ENCODE peak calls at places on chromosomes 4 and X, in nine cellular contexts. One of them, this sample, is unnamed.

GRCh38 chrX:23434356-23434884 is 99.8 kb downstream of the PTCHD1 start:
- DNase-seq in fibroblast of lung: peak; percentile 95
- DNase-seq in suprapubic skin: peak; percentile 74
- DNase-seq in lower lobe of right lung: peak; percentile 65
- DNase-seq in cardiac muscle cell: peak; percentile 94
- DNase-seq in body of pancreas: peak; percentile 62
- DNase-seq in adrenal gland: peak; percentile 46
- DNase-seq in left ventricle myocardium inferior: peak; percentile 77
- DNase-seq in neural progenitor cell: peak; percentile 26
- DNase-seq in this sample: no peak

GRCh38 chr4:147969573-147969972 is 237.7 kb downstream of the ARHGAP10 start:
- DNase-seq in cardiac muscle cell: no peak
- DNase-seq in suprapubic skin: no peak
- DNase-seq in fibroblast of lung: no peak
- DNase-seq in neural progenitor cell: no peak
- DNase-seq in left ventricle myocardium inferior: no peak
- DNase-seq in adrenal gland: peak; percentile 65
- DNase-seq in body of pancreas: no peak
- DNase-seq in lower lobe of right lung: no peak
- DNase-seq in this sample: no peak

GRCh38 chr4:82284475-82284857 is 89.3 kb downstream of the HNRNPD start:
- DNase-seq in cardiac muscle cell: no peak
- DNase-seq in adrenal gland: no peak
- DNase-seq in lower lobe of right lung: no peak
- DNase-seq in neural progenitor cell: no peak
- DNase-seq in suprapubic skin: no peak
- DNase-seq in body of pancreas: no peak
- DNase-seq in fibroblast of lung: peak; percentile 30
- DNase-seq in left ventricle myocardium inferior: no peak
- DNase-seq in this sample: no peak

GRCh38 chrX:154002215-154002719 is 17.4 kb downstream of the IRAK1 start:
- DNase-seq in left ventricle myocardium inferior: peak; percentile 27
- DNase-seq in fibroblast of lung: peak; percentile 80
- DNase-seq in adrenal gland: peak; percentile 75
- DNase-seq in body of pancreas: no peak
- DNase-seq in lower lobe of right lung: peak; percentile 70
- DNase-seq in suprapubic skin: no peak
- DNase-seq in cardiac muscle cell: peak; percentile 44
- DNase-seq in neural progenitor cell: peak; percentile 30
- DNase-seq in this sample: peak; percentile 69

GRCh38 chr4:152431287-152431686 is 104.6 kb downstream of the FBXW7 start:
- DNase-seq in left ventricle myocardium inferior: no peak
- DNase-seq in fibroblast of lung: no peak
- DNase-seq in adrenal gland: no peak
- DNase-seq in body of pancreas: no peak
- DNase-seq in suprapubic skin: no peak
- DNase-seq in neural progenitor cell: no peak
- DNase-seq in cardiac muscle cell: no peak
- DNase-seq in lower lobe of right lung: no peak
- DNase-seq in this sample: no peak

GRCh38 chrX:117989512-117989911 is 127.1 kb downstream of the KLHL13 start:
- DNase-seq in body of pancreas: no peak
- DNase-seq in neural progenitor cell: no peak
- DNase-seq in suprapubic skin: no peak
- DNase-seq in fibroblast of lung: peak; percentile 47
- DNase-seq in left ventricle myocardium inferior: no peak
- DNase-seq in lower lobe of right lung: no peak
- DNase-seq in cardiac muscle cell: no peak
- DNase-seq in adrenal gland: no peak
- DNase-seq in this sample: no peak

GRCh38 chr4:123477804-123478209 is 81.2 kb downstream of the SPRY1 start:
- DNase-seq in suprapubic skin: no peak
- DNase-seq in fibroblast of lung: peak; percentile 66
- DNase-seq in lower lobe of right lung: no peak
- DNase-seq in cardiac muscle cell: peak; percentile 86
- DNase-seq in adrenal gland: no peak
- DNase-seq in neural progenitor cell: no peak
- DNase-seq in body of pancreas: no peak
- DNase-seq in left ventricle myocardium inferior: no peak
- DNase-seq in this sample: peak; percentile 70

GRCh38 chr4:29310252-29310651 is 1409.9 kb upstream of the PCDH7 start:
- DNase-seq in body of pancreas: no peak
- DNase-seq in neural progenitor cell: no peak
- DNase-seq in cardiac muscle cell: no peak
- DNase-seq in left ventricle myocardium inferior: no peak
- DNase-seq in suprapubic skin: no peak
- DNase-seq in lower lobe of right lung: no peak
- DNase-seq in adrenal gland: no peak
- DNase-seq in fibroblast of lung: no peak
- DNase-seq in this sample: no peak

GRCh38 chr4:30380404-30380998 is 339.7 kb upstream of the PCDH7 start:
- DNase-seq in lower lobe of right lung: no peak
- DNase-seq in adrenal gland: no peak
- DNase-seq in cardiac muscle cell: peak; percentile 81
- DNase-seq in neural progenitor cell: peak; percentile 82
- DNase-seq in left ventricle myocardium inferior: no peak
- DNase-seq in body of pancreas: peak; percentile 51
- DNase-seq in fibroblast of lung: peak; percentile 73
- DNase-seq in suprapubic skin: no peak
- DNase-seq in this sample: no peak

GRCh38 chr4:168451744-168452394 is 28.4 kb downstream of the DDX60L start:
- DNase-seq in body of pancreas: no peak
- DNase-seq in suprapubic skin: no peak
- DNase-seq in neural progenitor cell: no peak
- DNase-seq in fibroblast of lung: peak; percentile 85
- DNase-seq in left ventricle myocardium inferior: no peak
- DNase-seq in lower lobe of right lung: no peak
- DNase-seq in adrenal gland: no peak
- DNase-seq in cardiac muscle cell: peak; percentile 65
- DNase-seq in this sample: no peak

GRCh38 chr4:48905363-48906015 is 1.1 kb downstream of the OCIAD2 start:
- DNase-seq in body of pancreas: peak; percentile 32
- DNase-seq in neural progenitor cell: no peak
- DNase-seq in fibroblast of lung: peak; percentile 77
- DNase-seq in left ventricle myocardium inferior: no peak
- DNase-seq in adrenal gland: no peak
- DNase-seq in suprapubic skin: no peak
- DNase-seq in lower lobe of right lung: no peak
- DNase-seq in cardiac muscle cell: peak; percentile 60
- DNase-seq in this sample: peak; percentile 34

GRCh38 chr4:8315343-8316250 is 46.0 kb downstream of the HTRA3 start:
- DNase-seq in body of pancreas: peak; percentile 57
- DNase-seq in left ventricle myocardium inferior: peak; percentile 32
- DNase-seq in suprapubic skin: peak; percentile 70
- DNase-seq in neural progenitor cell: peak; percentile 76
- DNase-seq in adrenal gland: peak; percentile 80
- DNase-seq in cardiac muscle cell: peak; percentile 87
- DNase-seq in lower lobe of right lung: peak; percentile 75
- DNase-seq in fibroblast of lung: peak; percentile 81
- DNase-seq in this sample: peak; percentile 78

GRCh38 chr4:98674404-98675173 is 16.2 kb upstream of the TSPAN5 start:
- DNase-seq in adrenal gland: no peak
- DNase-seq in cardiac muscle cell: peak; percentile 42
- DNase-seq in left ventricle myocardium inferior: no peak
- DNase-seq in lower lobe of right lung: no peak
- DNase-seq in neural progenitor cell: no peak
- DNase-seq in suprapubic skin: no peak
- DNase-seq in body of pancreas: no peak
- DNase-seq in fibroblast of lung: no peak
- DNase-seq in this sample: no peak

GRCh38 chr4:98671131-98671530 is 12.7 kb upstream of the TSPAN5 start:
- DNase-seq in neural progenitor cell: no peak
- DNase-seq in left ventricle myocardium inferior: no peak
- DNase-seq in suprapubic skin: no peak
- DNase-seq in lower lobe of right lung: no peak
- DNase-seq in adrenal gland: no peak
- DNase-seq in body of pancreas: no peak
- DNase-seq in fibroblast of lung: no peak
- DNase-seq in cardiac muscle cell: no peak
- DNase-seq in this sample: no peak

GRCh38 chr4:98673282-98673644 is 14.9 kb upstream of the TSPAN5 start:
- DNase-seq in fibroblast of lung: no peak
- DNase-seq in suprapubic skin: no peak
- DNase-seq in neural progenitor cell: no peak
- DNase-seq in body of pancreas: no peak
- DNase-seq in adrenal gland: no peak
- DNase-seq in cardiac muscle cell: no peak
- DNase-seq in lower lobe of right lung: no peak
- DNase-seq in left ventricle myocardium inferior: no peak
- DNase-seq in this sample: no peak

GRCh38 chr4:98673978-98674377 is 15.6 kb upstream of the TSPAN5 start:
- DNase-seq in suprapubic skin: no peak
- DNase-seq in fibroblast of lung: peak; percentile 63
- DNase-seq in lower lobe of right lung: no peak
- DNase-seq in cardiac muscle cell: no peak
- DNase-seq in neural progenitor cell: no peak
- DNase-seq in left ventricle myocardium inferior: no peak
- DNase-seq in adrenal gland: no peak
- DNase-seq in body of pancreas: no peak
- DNase-seq in this sample: no peak

DNA sequence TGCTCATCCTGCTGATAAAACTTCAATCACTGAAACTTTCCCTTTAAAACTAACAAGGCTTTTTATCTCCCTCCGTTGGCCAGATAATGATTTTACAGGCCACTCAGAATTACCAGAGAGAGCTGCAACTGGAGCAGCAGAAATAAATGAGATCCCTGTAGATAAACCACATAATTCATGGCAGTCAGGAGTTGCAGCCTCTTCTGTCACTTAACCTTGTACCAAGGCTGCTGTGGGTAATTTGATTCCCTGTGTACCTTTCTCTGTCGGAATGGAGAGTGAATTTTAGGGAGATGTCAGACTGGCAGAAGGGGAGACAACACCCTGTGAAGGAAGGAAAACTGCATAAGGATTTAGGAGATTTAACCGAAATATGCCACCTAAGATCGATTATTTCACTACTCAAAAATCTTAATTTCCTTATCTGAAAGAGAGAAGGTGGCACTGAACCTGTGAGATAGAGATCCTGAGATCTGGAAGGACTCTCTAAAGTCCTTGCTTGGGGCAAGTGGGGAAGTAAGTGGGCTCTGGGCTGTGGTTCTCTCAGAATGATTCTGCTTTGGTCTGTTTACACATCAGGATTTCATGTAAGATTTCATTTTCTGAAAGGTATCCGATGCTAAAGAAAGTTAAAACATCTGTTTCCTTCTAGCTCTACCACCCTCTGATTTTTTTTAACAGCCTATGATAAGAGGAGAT is 14.3 kb upstream of the TSPAN5 start:
- DNase-seq in adrenal gland: no peak
- DNase-seq in fibroblast of lung: no peak
- DNase-seq in left ventricle myocardium inferior: no peak
- DNase-seq in neural progenitor cell: no peak
- DNase-seq in cardiac muscle cell: no peak
- DNase-seq in body of pancreas: no peak
- DNase-seq in lower lobe of right lung: no peak
- DNase-seq in suprapubic skin: no peak
- DNase-seq in this sample: no peak
- TF ChIP-seq CTCF in adrenal gland: no peak
- TF ChIP-seq CTCF in fibroblast of lung: no peak
- TF ChIP-seq CTCF in left ventricle myocardium inferior: no peak
- TF ChIP-seq CTCF in neural progenitor cell: no peak
- TF ChIP-seq CTCF in cardiac muscle cell: no peak
- TF ChIP-seq CTCF in body of pancreas: no peak
- TF ChIP-seq CTCF in lower lobe of right lung: no peak
- TF ChIP-seq CTCF in suprapubic skin: no peak
- TF ChIP-seq CTCF in this sample: no peak

DNA sequence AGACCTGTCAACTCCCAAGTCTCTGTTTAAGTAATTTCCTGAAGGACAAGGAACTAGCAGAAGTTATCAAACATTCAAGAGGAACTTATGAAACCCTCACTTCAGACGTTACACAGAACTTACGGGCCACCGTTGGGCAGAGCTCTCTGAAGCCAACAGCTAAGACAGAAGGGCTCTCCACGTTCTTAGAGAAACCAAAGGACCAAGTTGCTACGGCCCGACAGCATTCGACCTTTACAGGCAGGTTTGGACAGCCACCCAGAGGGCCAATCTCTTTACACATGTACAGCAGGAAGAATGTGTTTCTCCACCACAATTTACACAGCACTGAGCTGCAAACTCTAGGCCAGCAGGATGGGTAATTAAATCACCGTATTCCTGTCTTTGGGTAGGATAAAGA is 705.1 kb upstream of the GRID2 start:
- DNase-seq in left ventricle myocardium inferior: no peak
- DNase-seq in body of pancreas: no peak
- DNase-seq in neural progenitor cell: no peak
- DNase-seq in fibroblast of lung: no peak
- DNase-seq in suprapubic skin: no peak
- DNase-seq in adrenal gland: no peak
- DNase-seq in cardiac muscle cell: no peak
- DNase-seq in lower lobe of right lung: no peak
- DNase-seq in this sample: no peak
- H3K4me1 ChIP-seq in left ventricle myocardium inferior: no peaks in the 10 kb centered on the region
- H3K4me1 ChIP-seq in body of pancreas: no peaks in the 10 kb centered on the region
- H3K4me1 ChIP-seq in neural progenitor cell: no peaks in the 10 kb centered on the region
- H3K4me1 ChIP-seq in fibroblast of lung: no peaks in the 10 kb centered on the region
- H3K4me1 ChIP-seq in suprapubic skin: no peaks in the 10 kb centered on the region
- H3K4me1 ChIP-seq in adrenal gland: no peaks in the 10 kb centered on the region
- H3K4me1 ChIP-seq in cardiac muscle cell: no peaks in the 10 kb centered on the region
- H3K4me1 ChIP-seq in lower lobe of right lung: no peaks in the 10 kb centered on the region
- H3K4me1 ChIP-seq in this sample: no peaks in the 10 kb centered on the region

DNA sequence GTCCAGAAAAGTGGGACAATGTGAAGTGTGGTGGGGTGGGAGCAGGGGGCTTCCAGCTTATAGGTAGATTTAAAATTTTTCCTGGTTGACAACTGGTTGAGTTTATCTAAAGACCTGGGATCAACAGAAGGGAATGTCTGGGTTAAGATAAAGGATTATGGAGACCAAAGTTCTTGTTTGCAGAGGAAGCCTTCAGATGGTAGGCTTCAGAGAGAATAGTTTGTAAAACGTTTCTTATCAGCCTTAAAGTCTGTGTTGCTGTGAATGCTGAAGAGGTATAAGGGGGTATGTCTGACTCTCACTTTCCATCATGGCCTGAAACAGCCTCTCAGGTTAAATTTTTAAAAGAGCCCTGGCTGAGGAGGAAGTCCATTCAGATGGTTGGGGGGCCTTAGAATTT is 20.5 kb downstream of the MGST2 start:
- DNase-seq in body of pancreas: no peak
- DNase-seq in neural progenitor cell: no peak
- DNase-seq in suprapubic skin: no peak
- DNase-seq in cardiac muscle cell: no peak
- DNase-seq in fibroblast of lung: no peak
- DNase-seq in adrenal gland: no peak
- DNase-seq in left ventricle myocardium inferior: no peak
- DNase-seq in lower lobe of right lung: no peak
- DNase-seq in this sample: no peak
- H3K36me3 ChIP-seq in body of pancreas: no peaks in the 10 kb centered on the region
- H3K36me3 ChIP-seq in neural progenitor cell: no peaks in the 10 kb centered on the region
- H3K36me3 ChIP-seq in suprapubic skin: peaks cover 3% of the 10 kb centered on the region
- H3K36me3 ChIP-seq in cardiac muscle cell: no peaks in the 10 kb centered on the region
- H3K36me3 ChIP-seq in fibroblast of lung: no peaks in the 10 kb centered on the region
- H3K36me3 ChIP-seq in adrenal gland: no peaks in the 10 kb centered on the region
- H3K36me3 ChIP-seq in left ventricle myocardium inferior: peaks cover 15% of the 10 kb centered on the region
- H3K36me3 ChIP-seq in lower lobe of right lung: peaks cover 6% of the 10 kb centered on the region
- H3K36me3 ChIP-seq in this sample: no peaks in the 10 kb centered on the region

GRCh38 chrX:55160685-55161552 is 59.2 kb upstream of the PAGE5 start:
- DNase-seq in cardiac muscle cell: peak; percentile 92
- DNase-seq in neural progenitor cell: peak; percentile 92
- DNase-seq in lower lobe of right lung: peak; percentile 91
- DNase-seq in fibroblast of lung: peak; percentile 89
- DNase-seq in adrenal gland: peak; percentile 90
- DNase-seq in body of pancreas: peak; percentile 88
- DNase-seq in suprapubic skin: peak; percentile 94
- DNase-seq in left ventricle myocardium inferior: peak; percentile 89
- DNase-seq in this sample: peak; percentile 95
- TF ChIP-seq CTCF in cardiac muscle cell: peak; percentile 23
- TF ChIP-seq CTCF in neural progenitor cell: peak; percentile 68
- TF ChIP-seq CTCF in lower lobe of right lung: peak; percentile 44
- TF ChIP-seq CTCF in fibroblast of lung: no peak
- TF ChIP-seq CTCF in adrenal gland: no peak
- TF ChIP-seq CTCF in body of pancreas: peak; percentile 28
- TF ChIP-seq CTCF in suprapubic skin: peak; percentile 10
- TF ChIP-seq CTCF in left ventricle myocardium inferior: peak; percentile 44
- TF ChIP-seq CTCF in this sample: peak; percentile 12

GRCh38 chr4:70739496-70740337 is 18.0 kb downstream of the RUFY3 start:
- DNase-seq in suprapubic skin: no peak
- DNase-seq in adrenal gland: no peak
- DNase-seq in body of pancreas: no peak
- DNase-seq in lower lobe of right lung: no peak
- DNase-seq in neural progenitor cell: peak; percentile 26
- DNase-seq in fibroblast of lung: no peak
- DNase-seq in cardiac muscle cell: no peak
- DNase-seq in left ventricle myocardium inferior: no peak
- DNase-seq in this sample: no peak
- H3K4me1 ChIP-seq in suprapubic skin: peaks cover 30% of the 10 kb centered on the region
- H3K4me1 ChIP-seq in adrenal gland: peaks cover 30% of the 10 kb centered on the region
- H3K4me1 ChIP-seq in body of pancreas: peaks cover 21% of the 10 kb centered on the region
- H3K4me1 ChIP-seq in lower lobe of right lung: peaks cover 19% of the 10 kb centered on the region
- H3K4me1 ChIP-seq in neural progenitor cell: peaks cover 33% of the 10 kb centered on the region
- H3K4me1 ChIP-seq in fibroblast of lung: peaks cover 2% of the 10 kb centered on the region
- H3K4me1 ChIP-seq in cardiac muscle cell: peaks cover 13% of the 10 kb centered on the region
- H3K4me1 ChIP-seq in left ventricle myocardium inferior: peaks cover 53% of the 10 kb centered on the region
- H3K4me1 ChIP-seq in this sample: peaks cover 32% of the 10 kb centered on the region

This sample was measured in upper lobe of left lung.